ENCODE peak calls at places on chromosomes 7 and 10, in six cellular contexts. H, E, P, W, Q and G are unnamed samples.

GRCh38 chr7:2864999-2865670 is 21.0 kb upstream of the GNA12 start:
- DNase-seq in H (peak; percentile 46), E (no peak), P (peak; percentile 61), W (peak; percentile 52), Q (peak; percentile 73), G (peak; percentile 28)

GRCh38 chr10:71779641-71780040 is 6.3 kb upstream of the VSIR start:
- DNase-seq in H (no peak), E (no peak), P (no peak), W (no peak), Q (no peak), G (no peak)

GRCh38 chr7:130988443-130988842 is 254.4 kb upstream of the KLF14 start:
- DNase-seq in H (no peak), E (no peak), P (peak; percentile 72), W (no peak), Q (no peak), G (no peak)

GRCh38 chr7:45881759-45882464 is 6.4 kb upstream of the IGFBP1 start:
- DNase-seq in H (peak; percentile 88), E (no peak), P (peak; percentile 95), W (no peak), Q (no peak), G (no peak)

GRCh38 chr7:23268746-23269145 is 22.2 kb downstream of the GPNMB start:
- DNase-seq in H (peak; percentile 85), E (no peak), P (peak; percentile 20), W (no peak), Q (no peak), G (no peak)

GRCh38 chr10:103855424-103855823 is at the start of gene SH3PXD2A:
- DNase-seq in H (no peak), E (no peak), P (peak; percentile 64), W (no peak), Q (no peak), G (peak; percentile 66)

GRCh38 chr7:34104992-34105391 is 199.7 kb downstream of the BMPER start:
- DNase-seq in H (no peak), E (no peak), P (peak; percentile 45), W (no peak), Q (no peak), G (no peak)

GRCh38 chr7:92466682-92467081 is 11.1 kb downstream of the ERVW-1 start:
- DNase-seq in H (no peak), E (no peak), P (no peak), W (no peak), Q (no peak), G (no peak)

GRCh38 chr7:157792954-157793353 is 456.1 kb downstream of the DNAJB6 start:
- DNase-seq in H (no peak), E (no peak), P (no peak), W (no peak), Q (no peak), G (no peak)

GRCh38 chr10:36515313-36515712 is 610.1 kb upstream of the ANKRD30A start:
- DNase-seq in H (no peak), E (no peak), P (peak; percentile 18), W (no peak), Q (no peak), G (no peak)

GRCh38 chr7:131164025-131164899 is 163.4 kb upstream of the MKLN1 start:
- DNase-seq in H (no peak), E (no peak), P (peak; percentile 91), W (no peak), Q (no peak), G (no peak)

GRCh38 chr7:24455813-24456525 is 117.3 kb upstream of the PALS2 start:
- DNase-seq in H (no peak), E (no peak), P (no peak), W (no peak), Q (no peak), G (no peak)

GRCh38 chr10:62443866-62444265 is 69.7 kb downstream of the ZNF365 start:
- DNase-seq in H (no peak), E (no peak), P (peak; percentile 72), W (no peak), Q (no peak), G (no peak)

GRCh38 chr10:122343135-122343800 is 31.2 kb upstream of the PLEKHA1 start:
- DNase-seq in H (no peak), E (no peak), P (no peak), W (no peak), Q (no peak), G (no peak)

GRCh38 chr7:38323156-38323555 is 49.7 kb upstream of the TARP start:
- DNase-seq in H (no peak), E (no peak), P (peak; percentile 74), W (no peak), Q (no peak), G (no peak)

GRCh38 chr10:62916157-62916603 is 100.0 kb upstream of the EGR2 start:
- DNase-seq in H (peak; percentile 16), E (no peak), P (peak; percentile 96), W (no peak), Q (no peak), G (no peak)

GRCh38 chr10:132861116-132861691 is 75.3 kb upstream of the NKX6-2 start:
- DNase-seq in H (peak; percentile 7), E (peak; percentile 30), P (peak; percentile 16), W (no peak), Q (no peak), G (no peak)

GRCh38 chr7:128791121-128791967 is 424 bp upstream of the CCDC136 start:
- DNase-seq in H (peak; percentile 30), E (peak; percentile 69), P (peak; percentile 80), W (peak; percentile 47), Q (peak; percentile 97), G (peak; percentile 89)

GRCh38 chr7:99975782-99976521 is at the start of gene AZGP1:
- DNase-seq in H (no peak), E (peak; percentile 94), P (peak; percentile 21), W (no peak), Q (no peak), G (no peak)

GRCh38 chr7:145511014-145511413 is 605.6 kb upstream of the CNTNAP2 start:
- DNase-seq in H (no peak), E (no peak), P (no peak), W (no peak), Q (no peak), G (no peak)
- H3K4me3 ChIP-seq in H (no peak overlapping the region), E (no peak overlapping the region), P (no peak overlapping the region), W (no peak overlapping the region), Q (no peak overlapping the region), G (no peak overlapping the region)

GRCh38 chr10:101894266-101894665 is 50.7 kb upstream of the KCNIP2 start:
- DNase-seq in H (no peak), E (no peak), P (no peak), W (no peak), Q (no peak), G (no peak)
- H3K4me1 ChIP-seq in H (no peaks in the 10 kb centered on the region), E (no peaks in the 10 kb centered on the region), P (no peaks in the 10 kb centered on the region), W (peaks cover 8% of the 10 kb centered on the region), Q (no peaks in the 10 kb centered on the region), G (no peaks in the 10 kb centered on the region)

DNA sequence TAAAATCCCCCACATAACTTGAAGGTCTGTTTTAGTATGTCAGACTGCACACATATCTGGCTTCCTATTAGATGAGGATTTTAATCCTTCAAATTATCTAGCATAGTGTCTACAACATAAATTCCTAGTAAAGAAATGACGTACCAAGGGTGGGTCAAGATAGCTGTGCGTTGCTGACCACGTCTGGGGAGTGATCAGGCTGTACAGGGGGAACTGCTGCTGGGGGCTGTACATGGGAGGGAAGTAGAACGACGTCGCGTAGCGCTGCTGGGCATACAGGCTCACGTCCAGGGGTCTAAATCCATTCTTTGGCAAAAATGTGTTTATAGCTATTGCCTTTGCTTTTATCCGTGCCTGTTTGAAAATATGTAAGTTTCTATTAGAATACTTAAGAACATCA is 102.3 kb downstream of the LARP4B start:
- DNase-seq in H (no peak), E (no peak), P (no peak), W (no peak), Q (no peak), G (no peak)
- H3K36me3 ChIP-seq in H (peaks cover 40% of the 10 kb centered on the region), E (peaks cover 31% of the 10 kb centered on the region), P (peaks cover 48% of the 10 kb centered on the region), W (peaks cover 34% of the 10 kb centered on the region), Q (peaks cover 87% of the 10 kb centered on the region), G (peaks cover 60% of the 10 kb centered on the region)

GRCh38 chr7:28955723-28956607 is 2.2 kb downstream of the TRIL start:
- DNase-seq in H (peak; percentile 44), E (peak; percentile 84), P (peak; percentile 66), W (peak; percentile 83), Q (no peak), G (peak; percentile 83)
- H3K4me3 ChIP-seq in H (peak overlapping the region; percentile 58), E (peak overlapping the region; percentile 50), P (peak overlapping the region; percentile 48), W (peak overlapping the region; percentile 25), Q (no peak overlapping the region), G (peak overlapping the region; percentile 38)

DNA sequence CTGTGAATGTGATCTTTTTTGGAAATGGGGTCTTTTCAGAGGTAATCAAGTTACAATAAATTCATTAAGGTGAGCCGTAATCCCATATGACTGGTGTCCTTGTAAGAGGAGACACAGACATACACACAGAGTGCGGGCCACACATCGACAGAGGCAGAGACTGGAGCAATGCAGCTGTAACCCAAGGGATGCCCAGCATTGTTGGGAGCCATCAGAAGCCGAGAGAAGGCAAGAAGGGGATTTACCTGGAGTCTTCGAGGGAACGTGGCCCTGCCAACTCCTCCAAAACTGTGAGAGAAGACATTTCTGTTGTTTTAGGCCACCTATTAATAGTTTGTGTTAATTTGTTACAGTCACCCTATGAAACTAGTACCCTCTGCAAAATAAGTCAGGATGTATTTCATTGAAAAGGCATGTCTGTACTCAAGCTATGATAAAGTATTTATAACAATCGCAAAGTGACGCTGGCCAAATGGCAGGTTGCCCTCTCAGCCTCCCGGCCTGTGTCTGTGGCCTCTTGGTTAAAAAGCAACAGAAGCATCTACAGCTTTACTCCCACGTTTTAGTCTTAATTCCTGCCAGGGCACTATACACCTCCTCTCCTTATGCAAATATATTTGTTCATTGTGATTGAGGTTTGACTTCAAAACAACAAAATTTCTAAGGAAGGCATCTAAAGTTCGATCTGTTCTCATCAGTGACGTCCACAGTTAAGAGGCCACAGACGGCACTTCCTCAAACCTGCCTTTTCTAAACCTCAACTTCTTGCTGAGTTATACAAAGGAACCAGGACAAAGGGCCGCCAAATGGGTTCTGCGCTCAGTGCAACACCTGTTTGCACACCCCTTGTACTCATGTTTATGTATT is 46.8 kb downstream of the HIPK2 start:
- DNase-seq in H (peak; percentile 61), E (peak; percentile 71), P (peak; percentile 70), W (no peak), Q (no peak), G (no peak)
- H3K4me1 ChIP-seq in H (peaks cover 58% of the 10 kb centered on the region), E (peaks cover 48% of the 10 kb centered on the region), P (peaks cover 70% of the 10 kb centered on the region), W (peaks cover 70% of the 10 kb centered on the region), Q (no peaks in the 10 kb centered on the region), G (no peaks in the 10 kb centered on the region)

DNA sequence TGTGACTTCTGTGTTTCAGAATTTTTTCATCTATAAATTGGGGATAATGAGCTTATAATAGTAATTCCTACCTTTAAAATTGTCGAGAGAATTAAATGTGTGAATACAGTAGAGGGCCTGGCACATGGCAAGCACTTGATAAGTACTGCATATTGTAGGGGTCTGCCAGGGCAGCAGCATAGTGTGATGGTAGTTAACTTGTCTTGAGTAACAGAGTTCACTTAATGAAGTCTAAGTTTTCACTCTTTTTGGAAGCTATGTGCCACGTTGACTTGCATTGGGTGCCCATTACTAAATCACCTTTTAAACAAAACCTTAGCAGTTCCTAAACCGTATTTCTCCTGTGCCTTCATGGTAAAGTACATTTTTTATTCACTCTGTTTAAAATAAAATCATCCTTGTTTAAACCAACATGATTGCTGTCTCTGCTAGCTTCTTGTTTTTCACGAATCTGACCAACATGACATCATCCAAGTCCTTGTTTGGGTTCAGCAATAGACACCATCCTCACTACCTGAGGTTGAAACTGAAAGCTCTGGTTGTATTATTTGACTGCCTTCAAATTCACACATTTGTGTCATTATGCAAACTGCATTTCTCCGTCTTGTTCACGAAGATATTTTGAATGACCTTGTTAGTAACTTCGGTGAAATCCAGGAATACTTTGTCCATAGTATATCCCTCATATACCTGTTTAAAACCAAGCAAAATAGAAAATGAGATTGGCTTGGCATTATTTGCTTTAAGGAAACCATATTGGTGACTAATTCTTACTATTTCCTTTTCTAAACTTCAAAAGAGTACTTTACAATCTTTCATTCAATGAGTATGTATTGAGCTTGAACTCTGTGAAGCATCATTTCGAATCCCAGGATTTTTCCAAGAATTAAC is 340.2 kb downstream of the SUGCT start:
- DNase-seq in H (no peak), E (no peak), P (no peak), W (no peak), Q (no peak), G (no peak)
- H3K36me3 ChIP-seq in H (no peaks in the 10 kb centered on the region), E (no peaks in the 10 kb centered on the region), P (no peaks in the 10 kb centered on the region), W (no peaks in the 10 kb centered on the region), Q (no peaks in the 10 kb centered on the region), G (no peaks in the 10 kb centered on the region)